ENCODE peak calls at places on chromosome 9, in ten cellular contexts. One of them, this sample, is unnamed.

GRCh38 chr9:136729144-136729543 is 13.6 kb downstream of the LCN10 start:
- DNase-seq in H9: no peak
- DNase-seq in cardiac muscle cell: no peak
- DNase-seq in GM20000: no peak
- DNase-seq in activated CD8-positive, alpha-beta T cell treated with anti-CD3 and anti-CD28 coated beads for 36 hours: peak
- DNase-seq in lower leg skin: no peak
- DNase-seq in WERI-Rb-1: no peak
- DNase-seq in lung: no peak
- DNase-seq in dorsolateral prefrontal cortex: no peak
- DNase-seq in cardiac fibroblast: no peak
- DNase-seq in this sample: no peak

GRCh38 chr9:120925535-120926396 is 830 bp downstream of the TRAF1 start:
- DNase-seq in WERI-Rb-1: no peak
- DNase-seq in cardiac muscle cell: no peak
- DNase-seq in lung: no peak
- DNase-seq in activated CD8-positive, alpha-beta T cell treated with anti-CD3 and anti-CD28 coated beads for 36 hours: peak
- DNase-seq in H9: no peak
- DNase-seq in GM20000: peak
- DNase-seq in dorsolateral prefrontal cortex: no peak
- DNase-seq in cardiac fibroblast: peak
- DNase-seq in lower leg skin: no peak
- DNase-seq in this sample: no peak

GRCh38 chr9:110048976-110049698 is 158.8 kb downstream of the C9orf152 start:
- DNase-seq in lower leg skin: no peak
- DNase-seq in activated CD8-positive, alpha-beta T cell treated with anti-CD3 and anti-CD28 coated beads for 36 hours: peak
- DNase-seq in dorsolateral prefrontal cortex: no peak
- DNase-seq in WERI-Rb-1: peak
- DNase-seq in lung: peak
- DNase-seq in cardiac muscle cell: no peak
- DNase-seq in cardiac fibroblast: peak
- DNase-seq in H9: peak
- DNase-seq in GM20000: peak
- DNase-seq in this sample: peak

GRCh38 chr9:82829818-82830217 is 233.1 kb downstream of the RASEF start:
- DNase-seq in lower leg skin: no peak
- DNase-seq in WERI-Rb-1: no peak
- DNase-seq in lung: no peak
- DNase-seq in dorsolateral prefrontal cortex: no peak
- DNase-seq in cardiac muscle cell: no peak
- DNase-seq in GM20000: no peak
- DNase-seq in cardiac fibroblast: no peak
- DNase-seq in activated CD8-positive, alpha-beta T cell treated with anti-CD3 and anti-CD28 coated beads for 36 hours: no peak
- DNase-seq in H9: no peak
- DNase-seq in this sample: no peak

GRCh38 chr9:71710856-71711255 is 57.5 kb downstream of the CEMIP2 start:
- DNase-seq in lung: no peak
- DNase-seq in dorsolateral prefrontal cortex: no peak
- DNase-seq in activated CD8-positive, alpha-beta T cell treated with anti-CD3 and anti-CD28 coated beads for 36 hours: no peak
- DNase-seq in GM20000: no peak
- DNase-seq in lower leg skin: peak
- DNase-seq in H9: no peak
- DNase-seq in cardiac fibroblast: no peak
- DNase-seq in WERI-Rb-1: no peak
- DNase-seq in cardiac muscle cell: no peak
- DNase-seq in this sample: no peak

GRCh38 chr9:35910613-35911488 is 1.6 kb downstream of the SPAAR start:
- DNase-seq in dorsolateral prefrontal cortex: no peak
- DNase-seq in WERI-Rb-1: peak
- DNase-seq in GM20000: peak
- DNase-seq in activated CD8-positive, alpha-beta T cell treated with anti-CD3 and anti-CD28 coated beads for 36 hours: peak
- DNase-seq in cardiac fibroblast: peak
- DNase-seq in H9: no peak
- DNase-seq in cardiac muscle cell: peak
- DNase-seq in lung: peak
- DNase-seq in lower leg skin: no peak
- DNase-seq in this sample: peak

GRCh38 chr9:83013867-83014605 is 48.9 kb downstream of the RASEF start:
- DNase-seq in GM20000: no peak
- DNase-seq in lower leg skin: no peak
- DNase-seq in cardiac muscle cell: no peak
- DNase-seq in dorsolateral prefrontal cortex: no peak
- DNase-seq in cardiac fibroblast: peak
- DNase-seq in WERI-Rb-1: no peak
- DNase-seq in activated CD8-positive, alpha-beta T cell treated with anti-CD3 and anti-CD28 coated beads for 36 hours: no peak
- DNase-seq in H9: no peak
- DNase-seq in lung: no peak
- DNase-seq in this sample: no peak

GRCh38 chr9:33227013-33227398 is 13.0 kb upstream of the SPINK4 start:
- DNase-seq in WERI-Rb-1: no peak
- DNase-seq in cardiac fibroblast: no peak
- DNase-seq in activated CD8-positive, alpha-beta T cell treated with anti-CD3 and anti-CD28 coated beads for 36 hours: no peak
- DNase-seq in GM20000: no peak
- DNase-seq in lung: no peak
- DNase-seq in H9: no peak
- DNase-seq in lower leg skin: no peak
- DNase-seq in dorsolateral prefrontal cortex: no peak
- DNase-seq in cardiac muscle cell: no peak
- DNase-seq in this sample: no peak

GRCh38 chr9:129394011-129394919 is 216.2 kb upstream of the IER5L start:
- DNase-seq in cardiac muscle cell: no peak
- DNase-seq in lung: no peak
- DNase-seq in WERI-Rb-1: no peak
- DNase-seq in H9: no peak
- DNase-seq in cardiac fibroblast: no peak
- DNase-seq in activated CD8-positive, alpha-beta T cell treated with anti-CD3 and anti-CD28 coated beads for 36 hours: no peak
- DNase-seq in lower leg skin: no peak
- DNase-seq in GM20000: no peak
- DNase-seq in dorsolateral prefrontal cortex: no peak
- DNase-seq in this sample: no peak

GRCh38 chr9:116774421-116774820 is 87.3 kb downstream of the TRIM32 start:
- DNase-seq in WERI-Rb-1: peak
- DNase-seq in H9: no peak
- DNase-seq in cardiac muscle cell: no peak
- DNase-seq in lower leg skin: no peak
- DNase-seq in lung: no peak
- DNase-seq in activated CD8-positive, alpha-beta T cell treated with anti-CD3 and anti-CD28 coated beads for 36 hours: no peak
- DNase-seq in dorsolateral prefrontal cortex: no peak
- DNase-seq in cardiac fibroblast: no peak
- DNase-seq in GM20000: no peak
- DNase-seq in this sample: no peak
- TF ChIP-seq CTCF in WERI-Rb-1: no peak
- TF ChIP-seq CTCF in H9: no peak
- TF ChIP-seq CTCF in cardiac muscle cell: no peak
- TF ChIP-seq CTCF in lower leg skin: no peak
- TF ChIP-seq CTCF in lung: no peak
- TF ChIP-seq CTCF in activated CD8-positive, alpha-beta T cell treated with anti-CD3 and anti-CD28 coated beads for 36 hours: no peak
- TF ChIP-seq CTCF in dorsolateral prefrontal cortex: no peak
- TF ChIP-seq CTCF in cardiac fibroblast: no peak
- TF ChIP-seq CTCF in GM20000: no peak
- TF ChIP-seq CTCF in this sample: no peak

GRCh38 chr9:89505795-89506385 is 8.0 kb upstream of the SEMA4D start:
- DNase-seq in cardiac fibroblast: no peak
- DNase-seq in H9: no peak
- DNase-seq in WERI-Rb-1: no peak
- DNase-seq in activated CD8-positive, alpha-beta T cell treated with anti-CD3 and anti-CD28 coated beads for 36 hours: no peak
- DNase-seq in lower leg skin: no peak
- DNase-seq in dorsolateral prefrontal cortex: no peak
- DNase-seq in lung: no peak
- DNase-seq in cardiac muscle cell: peak
- DNase-seq in GM20000: no peak
- DNase-seq in this sample: no peak
- TF ChIP-seq CTCF in cardiac fibroblast: no peak
- TF ChIP-seq CTCF in H9: no peak
- TF ChIP-seq CTCF in WERI-Rb-1: no peak
- TF ChIP-seq CTCF in activated CD8-positive, alpha-beta T cell treated with anti-CD3 and anti-CD28 coated beads for 36 hours: no peak
- TF ChIP-seq CTCF in lower leg skin: no peak
- TF ChIP-seq CTCF in dorsolateral prefrontal cortex: no peak
- TF ChIP-seq CTCF in lung: no peak
- TF ChIP-seq CTCF in cardiac muscle cell: no peak
- TF ChIP-seq CTCF in GM20000: no peak
- TF ChIP-seq CTCF in this sample: no peak

DNA sequence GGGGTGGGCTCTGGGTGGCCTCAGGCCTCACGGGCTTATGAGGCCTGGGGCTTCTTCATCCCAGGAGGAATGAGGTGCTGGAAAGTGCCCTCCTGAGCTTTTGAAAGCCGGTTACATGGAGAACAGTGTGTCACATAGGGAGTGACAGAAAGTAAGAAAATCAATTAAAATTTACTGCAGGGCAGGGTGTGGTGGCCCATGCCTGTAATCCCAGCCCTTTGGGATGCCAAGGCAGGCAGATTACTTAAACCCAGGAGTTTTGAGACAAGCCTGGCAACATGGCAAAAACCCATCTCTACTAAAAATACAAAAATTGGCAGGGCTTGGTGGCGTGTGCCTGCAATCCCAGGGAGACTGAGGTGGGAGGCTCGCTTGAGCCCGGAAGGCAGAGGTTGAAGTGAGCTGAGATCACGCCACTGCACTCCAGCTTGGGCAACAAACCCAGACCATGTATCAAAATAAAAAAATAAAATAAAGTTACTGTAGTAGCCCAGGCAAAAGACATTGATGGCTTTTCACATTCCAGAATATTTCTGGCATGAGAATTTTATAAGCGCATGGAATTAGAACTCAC is 125.8 kb upstream of the DAPK1 start:
- DNase-seq in cardiac muscle cell: no peak
- DNase-seq in lower leg skin: no peak
- DNase-seq in activated CD8-positive, alpha-beta T cell treated with anti-CD3 and anti-CD28 coated beads for 36 hours: no peak
- DNase-seq in cardiac fibroblast: no peak
- DNase-seq in lung: no peak
- DNase-seq in H9: no peak
- DNase-seq in GM20000: no peak
- DNase-seq in WERI-Rb-1: no peak
- DNase-seq in dorsolateral prefrontal cortex: no peak
- DNase-seq in this sample: no peak
- TF ChIP-seq CTCF in cardiac muscle cell: no peak
- TF ChIP-seq CTCF in lower leg skin: no peak
- TF ChIP-seq CTCF in activated CD8-positive, alpha-beta T cell treated with anti-CD3 and anti-CD28 coated beads for 36 hours: no peak
- TF ChIP-seq CTCF in cardiac fibroblast: no peak
- TF ChIP-seq CTCF in lung: no peak
- TF ChIP-seq CTCF in H9: no peak
- TF ChIP-seq CTCF in GM20000: no peak
- TF ChIP-seq CTCF in WERI-Rb-1: no peak
- TF ChIP-seq CTCF in dorsolateral prefrontal cortex: no peak
- TF ChIP-seq CTCF in this sample: no peak

GRCh38 chr9:111851536-111851935 is 45.1 kb upstream of the UGCG start:
- DNase-seq in activated CD8-positive, alpha-beta T cell treated with anti-CD3 and anti-CD28 coated beads for 36 hours: no peak
- DNase-seq in H9: peak
- DNase-seq in lower leg skin: no peak
- DNase-seq in WERI-Rb-1: peak
- DNase-seq in lung: no peak
- DNase-seq in cardiac fibroblast: peak
- DNase-seq in dorsolateral prefrontal cortex: no peak
- DNase-seq in GM20000: no peak
- DNase-seq in cardiac muscle cell: no peak
- DNase-seq in this sample: peak
- TF ChIP-seq CTCF in activated CD8-positive, alpha-beta T cell treated with anti-CD3 and anti-CD28 coated beads for 36 hours: no peak
- TF ChIP-seq CTCF in H9: no peak
- TF ChIP-seq CTCF in lower leg skin: no peak
- TF ChIP-seq CTCF in WERI-Rb-1: no peak
- TF ChIP-seq CTCF in lung: no peak
- TF ChIP-seq CTCF in cardiac fibroblast: no peak
- TF ChIP-seq CTCF in dorsolateral prefrontal cortex: no peak
- TF ChIP-seq CTCF in GM20000: no peak
- TF ChIP-seq CTCF in cardiac muscle cell: no peak
- TF ChIP-seq CTCF in this sample: no peak

GRCh38 chr9:69357030-69357853 is 32.2 kb downstream of the ENTREP1 start:
- DNase-seq in cardiac muscle cell: no peak
- DNase-seq in lung: no peak
- DNase-seq in GM20000: no peak
- DNase-seq in WERI-Rb-1: no peak
- DNase-seq in activated CD8-positive, alpha-beta T cell treated with anti-CD3 and anti-CD28 coated beads for 36 hours: no peak
- DNase-seq in lower leg skin: no peak
- DNase-seq in H9: no peak
- DNase-seq in cardiac fibroblast: no peak
- DNase-seq in dorsolateral prefrontal cortex: no peak
- DNase-seq in this sample: no peak

GRCh38 chr9:69357854-69358220 is 32.8 kb downstream of the ENTREP1 start:
- DNase-seq in lung: no peak
- DNase-seq in cardiac fibroblast: no peak
- DNase-seq in WERI-Rb-1: no peak
- DNase-seq in cardiac muscle cell: no peak
- DNase-seq in dorsolateral prefrontal cortex: no peak
- DNase-seq in GM20000: no peak
- DNase-seq in H9: no peak
- DNase-seq in activated CD8-positive, alpha-beta T cell treated with anti-CD3 and anti-CD28 coated beads for 36 hours: no peak
- DNase-seq in lower leg skin: no peak
- DNase-seq in this sample: no peak

GRCh38 chr9:69351227-69351626 is 26.2 kb downstream of the ENTREP1 start:
- DNase-seq in GM20000: no peak
- DNase-seq in WERI-Rb-1: no peak
- DNase-seq in lung: no peak
- DNase-seq in dorsolateral prefrontal cortex: no peak
- DNase-seq in H9: no peak
- DNase-seq in activated CD8-positive, alpha-beta T cell treated with anti-CD3 and anti-CD28 coated beads for 36 hours: no peak
- DNase-seq in cardiac muscle cell: no peak
- DNase-seq in cardiac fibroblast: no peak
- DNase-seq in lower leg skin: no peak
- DNase-seq in this sample: no peak

GRCh38 chr9:69355232-69355631 is 30.2 kb downstream of the ENTREP1 start:
- DNase-seq in WERI-Rb-1: no peak
- DNase-seq in cardiac muscle cell: no peak
- DNase-seq in lower leg skin: no peak
- DNase-seq in lung: no peak
- DNase-seq in dorsolateral prefrontal cortex: no peak
- DNase-seq in GM20000: no peak
- DNase-seq in activated CD8-positive, alpha-beta T cell treated with anti-CD3 and anti-CD28 coated beads for 36 hours: no peak
- DNase-seq in cardiac fibroblast: no peak
- DNase-seq in H9: no peak
- DNase-seq in this sample: no peak
- TF ChIP-seq CTCF in WERI-Rb-1: no peak
- TF ChIP-seq CTCF in cardiac muscle cell: no peak
- TF ChIP-seq CTCF in lower leg skin: no peak
- TF ChIP-seq CTCF in lung: no peak
- TF ChIP-seq CTCF in dorsolateral prefrontal cortex: no peak
- TF ChIP-seq CTCF in GM20000: no peak
- TF ChIP-seq CTCF in activated CD8-positive, alpha-beta T cell treated with anti-CD3 and anti-CD28 coated beads for 36 hours: no peak
- TF ChIP-seq CTCF in cardiac fibroblast: no peak
- TF ChIP-seq CTCF in H9: no peak
- TF ChIP-seq CTCF in this sample: no peak

DNA sequence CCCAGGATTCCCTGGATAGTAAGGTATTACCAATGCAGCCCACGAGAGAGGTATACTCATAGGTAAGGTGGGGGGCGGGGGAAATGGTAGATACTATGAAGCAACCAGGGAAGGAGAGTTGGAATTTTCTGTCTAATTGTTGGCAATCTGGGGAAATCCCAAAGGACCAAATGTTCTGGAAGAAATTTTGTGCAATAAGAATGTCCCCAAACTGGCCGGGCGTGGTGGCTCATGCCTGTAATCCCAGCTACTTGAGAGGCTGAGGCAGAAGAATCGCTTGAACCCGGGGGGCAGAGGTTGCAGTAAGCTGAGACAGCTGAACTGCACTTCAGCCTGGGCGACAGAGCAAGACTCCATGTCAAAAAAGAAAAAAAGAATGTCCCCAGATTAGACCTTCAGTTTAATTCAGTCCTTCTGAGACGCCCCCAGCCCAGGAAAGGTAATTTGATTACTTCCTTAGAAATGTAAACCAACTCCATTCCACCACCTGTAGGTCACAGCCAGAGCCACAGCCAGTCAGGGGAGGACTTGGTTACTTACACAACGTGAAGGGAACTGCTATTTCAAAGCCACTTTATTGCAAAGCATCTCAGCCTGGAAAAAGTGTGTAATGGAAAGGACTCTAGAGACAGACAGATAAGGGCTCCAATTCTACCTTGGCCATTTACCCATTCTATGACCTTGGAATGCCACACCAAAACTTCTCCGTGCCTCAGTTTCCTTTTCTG is 50.0 kb upstream of the KLF4 start:
- DNase-seq in GM20000: no peak
- DNase-seq in H9: peak
- DNase-seq in lung: no peak
- DNase-seq in WERI-Rb-1: no peak
- DNase-seq in cardiac fibroblast: no peak
- DNase-seq in dorsolateral prefrontal cortex: no peak
- DNase-seq in lower leg skin: peak
- DNase-seq in cardiac muscle cell: peak
- DNase-seq in activated CD8-positive, alpha-beta T cell treated with anti-CD3 and anti-CD28 coated beads for 36 hours: no peak
- DNase-seq in this sample: no peak
- TF ChIP-seq CTCF in GM20000: no peak
- TF ChIP-seq CTCF in H9: peak
- TF ChIP-seq CTCF in lung: no peak
- TF ChIP-seq CTCF in WERI-Rb-1: no peak
- TF ChIP-seq CTCF in cardiac fibroblast: peak
- TF ChIP-seq CTCF in dorsolateral prefrontal cortex: no peak
- TF ChIP-seq CTCF in lower leg skin: no peak
- TF ChIP-seq CTCF in cardiac muscle cell: no peak
- TF ChIP-seq CTCF in activated CD8-positive, alpha-beta T cell treated with anti-CD3 and anti-CD28 coated beads for 36 hours: no peak
- TF ChIP-seq CTCF in this sample: no peak